ENCODE peak calls at places on chromosomes 5 and 9, in ten cellular contexts. D is fibroblast of the aortic adventitia, H is keratinocyte, Q is GM23338, P is cardiac fibroblast, Z is upper lobe of left lung, S is uterus, L is astrocyte of the spinal cord, I is Peyer's patch, N is tibial artery. E is an unnamed sample.

GRCh38 chr9:120708526-120709224 is 5.6 kb downstream of the MEGF9 start:
- DNase-seq in I (no peak), S (no peak), P (peak; percentile 66), L (peak; percentile 53), Z (no peak), N (no peak), H (no peak), Q (no peak), D (peak; percentile 59), E (no peak)

GRCh38 chr5:1171340-1171941 is 30.0 kb upstream of the SLC6A19 start:
- DNase-seq in Z (no peak), P (peak; percentile 47), L (no peak), I (no peak), D (peak; percentile 39), H (no peak), Q (no peak), S (no peak), N (no peak), E (no peak)

GRCh38 chr5:80707645-80708044 is 52.9 kb upstream of the DHFR start:
- DNase-seq in N (no peak), I (no peak), P (no peak), S (no peak), D (no peak), Q (no peak), L (no peak), Z (no peak), H (no peak), E (peak; percentile 21)

GRCh38 chr5:141879941-141880738 is 1.9 kb upstream of the PCDH1 start:
- DNase-seq in P (no peak), H (no peak), D (no peak), Z (no peak), Q (peak; percentile 47), L (no peak), N (peak; percentile 56), I (no peak), S (no peak), E (no peak)

GRCh38 chr5:37875051-37875787 is 35.4 kb upstream of the GDNF start:
- DNase-seq in Q (no peak), S (no peak), H (no peak), D (peak; percentile 54), Z (no peak), P (peak; percentile 27), N (no peak), L (peak; percentile 91), I (no peak), E (no peak)

GRCh38 chr9:38067611-38067891 is 1.5 kb downstream of the SHB start:
- DNase-seq in D (no peak), Q (peak; percentile 43), S (peak; percentile 23), N (peak; percentile 74), H (no peak), Z (no peak), L (no peak), I (peak; percentile 60), P (no peak), E (no peak)

GRCh38 chr5:77993799-77994318 is 217.7 kb upstream of the TBCA start:
- DNase-seq in P (no peak), Q (peak; percentile 31), S (no peak), L (no peak), D (no peak), I (no peak), Z (no peak), N (no peak), H (no peak), E (no peak)

GRCh38 chr5:72268753-72269410 is 51.2 kb downstream of the MRPS27 start:
- DNase-seq in P (peak; percentile 66), Z (peak; percentile 34), L (peak; percentile 47), I (peak; percentile 67), D (peak; percentile 54), H (peak; percentile 40), Q (peak; percentile 85), S (no peak), N (no peak), E (no peak)

GRCh38 chr5:104045987-104046386 is 483.4 kb upstream of the NUDT12 start:
- DNase-seq in Q (no peak), H (no peak), Z (peak; percentile 22), L (no peak), S (no peak), P (no peak), I (no peak), N (no peak), D (no peak), E (no peak)

GRCh38 chr5:100313657-100314056 is 221.5 kb upstream of the FAM174A start:
- DNase-seq in H (no peak), S (no peak), L (no peak), N (no peak), D (no peak), P (no peak), Q (no peak), Z (no peak), I (no peak), E (no peak)

GRCh38 chr5:80565330-80565729 is 4.8 kb downstream of the ANKRD34B start:
- DNase-seq in H (no peak), I (no peak), P (no peak), D (no peak), N (no peak), L (no peak), Q (no peak), Z (no peak), S (no peak), E (peak; percentile 45)

GRCh38 chr9:110502842-110503241 is 76.7 kb downstream of the SVEP1 start:
- DNase-seq in H (no peak), Z (no peak), N (no peak), S (no peak), L (no peak), D (no peak), P (no peak), I (no peak), Q (no peak), E (no peak)
- H3K4me3 ChIP-seq in H (no peak overlapping the region), Z (no peak overlapping the region), N (no peak overlapping the region), S (no peak overlapping the region), L (no peak overlapping the region), D (no peak overlapping the region), P (no peak overlapping the region), I (no peak overlapping the region), Q (no peak overlapping the region), E (no peak overlapping the region)

GRCh38 chr5:176389114-176389768 is 690 bp downstream of the HIGD2A start:
- DNase-seq in Q (no peak), N (no peak), D (no peak), P (no peak), L (no peak), H (no peak), S (no peak), I (no peak), Z (no peak), E (no peak)

GRCh38 chr5:176387384-176387925 is 943 bp downstream of the NOP16 start:
- DNase-seq in Q (no peak), I (no peak), D (no peak), L (no peak), Z (no peak), P (no peak), N (no peak), H (no peak), S (no peak), E (no peak)

GRCh38 chr5:176386491-176386890 is 1.9 kb downstream of the NOP16 start:
- DNase-seq in I (no peak), Z (no peak), H (no peak), S (no peak), D (no peak), L (no peak), N (no peak), Q (no peak), P (no peak), E (no peak)

GRCh38 chr5:176388003-176388340 is 426 bp downstream of the NOP16 start:
- DNase-seq in D (no peak), Z (no peak), L (no peak), S (no peak), I (no peak), N (no peak), H (no peak), P (peak; percentile 30), Q (peak; percentile 69), E (no peak)

GRCh38 chr5:176388341-176389113 is at the start of the genes HIGD2A and NOP16:
- DNase-seq in Z (peak; percentile 99), P (peak; percentile 99), D (peak; percentile 99), N (peak; percentile 100), I (peak; percentile 100), Q (peak; percentile 100), H (peak; percentile 85), S (peak; percentile 98), L (peak; percentile 99), E (peak; percentile 94)
- TF ChIP-seq CTCF in Z (peak; percentile 17), P (no peak), D (no peak), N (no peak), I (peak; percentile 42), Q (peak; percentile 1), H (no peak), S (no peak), L (no peak), E (no peak)

DNA sequence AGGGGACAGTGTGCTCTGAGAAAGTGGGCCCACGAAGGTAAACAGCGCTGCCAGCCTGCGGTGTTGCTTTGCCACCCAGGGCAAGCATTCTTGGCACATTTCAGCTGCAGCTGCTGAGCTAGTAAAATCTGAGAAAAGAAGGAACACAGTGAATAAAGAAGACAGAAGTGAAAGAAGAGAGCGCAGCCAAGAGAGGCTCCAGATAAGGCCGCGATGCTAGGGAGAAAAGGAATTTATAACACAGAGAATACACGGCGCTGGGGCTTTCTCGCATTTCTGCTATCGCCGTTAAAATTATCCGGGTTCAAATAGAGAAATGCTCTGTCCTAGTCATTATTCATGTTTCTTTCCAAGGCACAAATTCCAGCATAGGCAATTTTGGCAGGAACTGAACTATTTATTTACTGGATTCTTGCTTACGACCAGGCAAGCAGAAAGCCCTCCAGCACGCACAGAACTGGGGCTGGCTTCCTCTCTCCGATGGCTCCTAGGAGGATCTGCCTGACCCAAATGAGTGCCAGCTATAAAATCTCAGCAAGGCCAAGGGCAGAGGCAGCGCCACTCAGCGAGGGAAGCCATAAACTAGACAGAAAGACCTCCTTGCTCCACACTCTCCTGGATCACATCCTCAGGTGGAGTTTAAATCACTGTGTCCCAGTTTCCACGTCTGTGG is 111.2 kb downstream of the ATPSCKMT start:
- DNase-seq in D (peak; percentile 19), L (no peak), S (no peak), P (peak; percentile 39), I (no peak), H (no peak), N (no peak), Q (no peak), Z (no peak), E (no peak)
- H3K4me3 ChIP-seq in D (no peak overlapping the region), L (no peak overlapping the region), S (no peak overlapping the region), P (no peak overlapping the region), I (no peak overlapping the region), H (no peak overlapping the region), N (peak overlapping the region; percentile 9), Q (no peak overlapping the region), Z (no peak overlapping the region), E (no peak overlapping the region)

GRCh38 chr9:99287641-99288040 is 65.6 kb downstream of the SEC61B start:
- DNase-seq in Q (no peak), H (no peak), I (no peak), L (no peak), S (no peak), N (no peak), P (no peak), Z (no peak), D (no peak), E (no peak)

GRCh38 chr9:99285965-99286364 is 63.9 kb downstream of the SEC61B start:
- DNase-seq in S (no peak), H (no peak), Z (no peak), Q (no peak), D (no peak), I (no peak), L (no peak), P (no peak), N (no peak), E (no peak)

DNA sequence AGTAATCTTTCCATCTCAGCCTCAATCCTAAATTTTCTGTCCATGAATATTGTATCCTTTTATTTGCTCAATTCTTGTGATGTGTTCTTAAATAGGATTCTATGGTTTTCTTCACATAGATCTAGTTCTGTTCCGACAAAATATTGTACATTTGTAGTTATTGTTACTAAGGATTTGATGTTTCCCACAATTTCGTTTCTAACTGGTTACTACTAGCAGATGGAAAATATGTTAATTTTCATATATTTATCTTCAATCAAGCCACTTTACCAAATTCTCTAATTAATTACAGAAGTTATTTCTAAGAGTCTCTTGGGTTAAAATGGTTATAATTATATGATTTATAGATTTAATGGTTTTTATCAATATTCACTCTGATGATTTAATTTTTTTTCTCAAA is 60.3 kb downstream of the SEC61B start:
- DNase-seq in I (no peak), S (no peak), P (no peak), Q (no peak), N (no peak), H (no peak), D (no peak), L (no peak), Z (no peak), E (no peak)
- TF ChIP-seq CTCF in I (no peak), S (no peak), P (no peak), Q (no peak), N (no peak), H (no peak), D (no peak), L (no peak), Z (no peak), E (no peak)

E was measured in kidney epithelial cell.